ENCODE peak calls at places on chromosomes 1 and 21, in five cellular contexts. Y is foreskin fibroblast; S is tibial artery; R is fibroblast of lung; A is Jurkat, Clone E6-1. W is an unnamed sample.

GRCh38 chr1:194431121-194431520 is 1244.7 kb upstream of the B3GALT2 start:
- DNase-seq in A (no peak), S (no peak), Y (no peak), R (no peak), W (no peak)

GRCh38 chr1:240111558-240111957 is 19.9 kb downstream of the FMN2 start:
- DNase-seq in Y (no peak), R (no peak), A (peak), S (no peak), W (no peak)

GRCh38 chr1:58812926-58813325 is 29.1 kb upstream of the JUN start:
- DNase-seq in S (no peak), Y (no peak), R (no peak), A (no peak), W (no peak)

GRCh38 chr1:59484090-59484489 is 187.2 kb downstream of the FGGY start:
- DNase-seq in S (no peak), R (peak), A (no peak), Y (peak), W (peak)

GRCh38 chr1:207366022-207366421 is 44.5 kb downstream of the CD55 start:
- DNase-seq in R (no peak), Y (peak), A (no peak), S (no peak), W (peak)

GRCh38 chr1:225736651-225737097 is 41.0 kb upstream of the SRP9 start:
- DNase-seq in R (no peak), Y (no peak), S (no peak), A (no peak), W (no peak)

GRCh38 chr1:159881930-159882839 is 17.8 kb downstream of the CFAP45 start:
- DNase-seq in A (peak), Y (peak), R (peak), S (no peak), W (peak)

GRCh38 chr1:110229348-110230001 is 19.4 kb downstream of the KCNC4 start:
- DNase-seq in R (peak), S (no peak), A (no peak), Y (no peak), W (no peak)

GRCh38 chr1:21552715-21553114 is 43.5 kb downstream of the ALPL start:
- DNase-seq in Y (peak), A (peak), R (peak), S (no peak), W (peak)

GRCh38 chr1:87927391-87928073 is 598.9 kb downstream of the LMO4 start:
- DNase-seq in S (no peak), R (peak), Y (no peak), A (no peak), W (no peak)

GRCh38 chr1:4005431-4005830 is 105.4 kb upstream of the C1orf174 start:
- DNase-seq in R (no peak), Y (no peak), A (no peak), S (no peak), W (no peak)

GRCh38 chr1:7366955-7367665 is 404.0 kb upstream of the VAMP3 start:
- DNase-seq in R (no peak), A (no peak), Y (no peak), S (no peak), W (no peak)

GRCh38 chr1:200445213-200445612 is 35.4 kb upstream of the ZNF281 start:
- DNase-seq in S (no peak), A (no peak), Y (peak), R (peak), W (peak)

GRCh38 chr1:176073524-176074157 is 133.4 kb downstream of the COP1 start:
- DNase-seq in S (no peak), A (peak), Y (peak), R (peak), W (peak)

GRCh38 chr1:180530501-180530900 is 28.1 kb upstream of the ACBD6 start:
- DNase-seq in R (peak), S (no peak), A (no peak), Y (no peak), W (peak)

GRCh38 chr1:212228591-212229119 is 56.6 kb upstream of the PPP2R5A start:
- DNase-seq in S (no peak), R (no peak), Y (peak), A (no peak), W (no peak)

GRCh38 chr1:178645157-178645825 is 79.8 kb upstream of the RALGPS2 start:
- DNase-seq in A (no peak), Y (no peak), S (no peak), R (peak), W (no peak)

GRCh38 chr21:42677339-42678117 is 24.1 kb downstream of the PDE9A start:
- DNase-seq in Y (peak), S (no peak), R (peak), A (no peak), W (peak)

GRCh38 chr1:26225033-26225831 is 8.8 kb upstream of the CEP85 start:
- DNase-seq in R (peak), S (peak), Y (no peak), A (no peak), W (no peak)

GRCh38 chr1:239647964-239648632 is 261.7 kb downstream of the CHRM3 start:
- DNase-seq in A (no peak), S (no peak), Y (no peak), R (no peak), W (no peak)

GRCh38 chr21:42562816-42563215 is 49.2 kb downstream of the SLC37A1 start:
- DNase-seq in S (peak), Y (no peak), A (no peak), R (no peak), W (no peak)

DNA sequence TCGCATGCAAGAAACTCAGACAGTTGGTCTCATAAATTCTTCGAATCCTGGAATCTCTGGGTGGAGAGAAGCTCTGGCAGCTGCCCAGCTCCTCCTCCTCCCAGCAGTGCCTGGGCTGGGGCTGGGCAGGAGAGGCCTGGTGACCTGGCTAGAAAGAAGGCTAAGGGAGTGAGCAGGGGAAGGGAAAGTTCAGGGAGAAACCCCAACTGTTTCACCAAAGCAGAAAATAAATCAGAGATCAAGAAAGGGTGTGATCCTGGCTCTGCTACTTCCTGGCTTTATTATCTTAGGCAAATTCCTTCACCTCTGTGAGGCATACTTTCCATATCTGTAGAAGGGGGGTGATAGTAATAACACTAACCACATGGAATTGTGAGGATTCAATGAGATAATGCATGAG is 8.8 kb upstream of the COL16A1 start:
- DNase-seq in A (no peak), Y (peak), S (peak), R (peak), W (no peak)
- H3K4me3 ChIP-seq in A (no peak), Y (no peak), S (no peak), R (no peak), W (no peak)

GRCh38 chr1:156675271-156675708 is 1.9 kb downstream of the NES start:
- DNase-seq in A (no peak), R (no peak), Y (no peak), S (no peak), W (no peak)

GRCh38 chr1:156677616-156678596 is 699 bp upstream of the NES start:
- DNase-seq in R (peak), Y (peak), S (peak), A (peak), W (no peak)

GRCh38 chr1:156676450-156676819 is 772 bp downstream of the NES start:
- DNase-seq in S (no peak), A (no peak), Y (no peak), R (peak), W (no peak)

GRCh38 chr1:156676820-156677615 is at the start of gene NES:
- DNase-seq in A (no peak), S (peak), Y (peak), R (peak), W (no peak)

DNA sequence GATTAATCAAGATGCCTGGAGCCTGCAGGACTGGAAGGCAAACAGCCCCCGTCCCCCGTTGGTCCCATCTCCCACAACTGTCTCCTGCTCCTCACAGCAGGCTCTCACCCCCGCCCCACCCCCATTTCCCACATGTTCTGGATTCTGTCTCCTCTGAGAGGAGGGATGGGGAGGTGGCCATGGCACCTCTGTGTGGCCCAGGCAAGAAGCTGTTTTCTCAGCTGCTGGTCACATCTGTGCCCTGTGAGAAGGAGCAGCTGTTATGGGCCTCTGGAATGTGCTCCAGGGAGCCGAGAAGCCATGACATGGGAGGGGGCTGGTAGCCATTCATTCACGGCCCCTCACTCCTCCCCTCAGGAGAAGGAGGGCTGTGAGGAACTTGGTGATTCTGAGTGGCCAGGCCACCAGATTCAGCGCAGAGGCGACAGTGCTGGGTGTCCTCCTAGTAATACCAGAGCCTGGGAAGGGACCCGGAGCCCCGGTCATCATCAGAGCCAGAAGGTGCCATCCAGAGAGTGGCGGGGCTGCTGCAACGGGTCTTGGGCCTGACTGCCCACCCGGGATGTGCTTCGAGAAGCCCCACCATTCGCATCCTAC is 1.4 kb downstream of the NES start:
- DNase-seq in S (no peak), A (no peak), Y (no peak), R (peak), W (peak)
- H3K4me3 ChIP-seq in S (peak), A (no peak), Y (peak), R (peak), W (peak)

DNA sequence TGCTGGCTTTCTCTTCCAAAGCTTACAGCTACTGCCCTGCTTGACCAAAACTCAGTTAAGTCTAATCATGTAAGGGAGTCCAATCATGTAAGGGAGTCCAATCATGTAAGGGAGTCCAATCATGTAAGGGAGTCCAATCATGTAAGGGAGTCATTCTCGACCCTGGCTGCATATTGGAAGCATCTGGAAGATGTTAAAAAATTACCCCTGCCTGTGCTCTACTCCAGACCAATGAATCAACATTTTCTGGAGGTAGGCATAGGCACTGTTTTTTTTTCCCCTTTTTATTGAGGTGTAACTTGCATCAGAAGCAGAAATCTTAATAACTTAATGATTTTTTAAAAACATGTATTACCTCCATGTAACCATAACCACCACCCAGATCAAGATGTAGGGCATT is 9.4 kb downstream of the PIGP start:
- DNase-seq in A (no peak), S (no peak), R (no peak), Y (no peak), W (no peak)
- H3K4me3 ChIP-seq in A (no peak), S (no peak), R (no peak), Y (no peak), W (no peak)

GRCh38 chr21:15278279-15278678 is 213.5 kb upstream of the NRIP1 start:
- DNase-seq in S (no peak), R (no peak), A (no peak), Y (no peak), W (no peak)

GRCh38 chr21:15278851-15279250 is 214.1 kb upstream of the NRIP1 start:
- DNase-seq in S (no peak), A (no peak), Y (no peak), R (no peak), W (no peak)

GRCh38 chr21:15275615-15276228 is 210.9 kb upstream of the NRIP1 start:
- DNase-seq in Y (no peak), A (no peak), R (peak), S (no peak), W (no peak)

GRCh38 chr21:15276243-15276642 is 211.4 kb upstream of the NRIP1 start:
- DNase-seq in S (no peak), Y (no peak), R (no peak), A (no peak), W (no peak)

GRCh38 chr21:15277498-15277897 is 212.7 kb upstream of the NRIP1 start:
- DNase-seq in Y (no peak), A (no peak), R (no peak), S (no peak), W (no peak)
- H3K4me3 ChIP-seq in Y (no peak), A (no peak), R (no peak), S (no peak), W (no peak)

GRCh38 chr21:46357684-46358425 is 33.9 kb downstream of the PCNT start:
- DNase-seq in R (no peak), Y (no peak), S (no peak), A (no peak), W (no peak)
- H3K4me3 ChIP-seq in R (no peak), Y (no peak), S (no peak), A (no peak), W (no peak)

DNA sequence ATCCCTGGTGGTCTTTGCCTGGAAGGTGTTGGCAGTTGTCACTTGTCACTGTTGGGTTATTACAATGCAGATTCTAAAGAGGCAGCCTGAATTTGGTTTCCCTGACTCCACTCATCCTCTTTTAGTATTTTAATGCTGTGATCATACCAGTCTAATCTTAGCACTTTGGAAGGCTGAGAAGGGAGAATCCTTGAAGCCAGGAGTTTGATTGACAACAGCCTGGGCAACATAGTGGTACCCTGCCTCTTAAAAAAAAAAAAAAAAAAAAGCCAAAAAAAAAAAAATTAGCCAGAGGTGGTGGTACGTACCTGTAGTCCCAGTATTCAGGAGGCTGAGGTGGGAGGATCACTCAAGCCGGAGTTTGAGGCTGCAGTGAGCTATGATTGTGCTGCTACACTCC is 7.7 kb downstream of the GIPC2 start:
- DNase-seq in Y (no peak), A (no peak), R (no peak), S (no peak), W (no peak)
- H3K4me3 ChIP-seq in Y (no peak), A (no peak), R (no peak), S (no peak), W (no peak)

GRCh38 chr21:17002628-17003027 is 510.2 kb upstream of the CXADR start:
- DNase-seq in Y (peak), A (no peak), S (no peak), R (peak), W (no peak)

GRCh38 chr21:17003763-17004373 is 509.0 kb upstream of the CXADR start:
- DNase-seq in A (peak), R (peak), Y (no peak), S (no peak), W (no peak)

GRCh38 chr21:17003221-17003620 is 509.6 kb upstream of the CXADR start:
- DNase-seq in A (no peak), R (peak), Y (peak), S (no peak), W (peak)
- H3K4me3 ChIP-seq in A (no peak), R (no peak), Y (no peak), S (no peak), W (no peak)